ENCODE peak calls at places on chromosome 19, in nine cellular contexts. One of them, this sample, is unnamed.

GRCh38 chr19:41646589-41647204 is 19.8 kb upstream of the CEACAM4 start:
- DNase-seq in GM06990: peak
- DNase-seq in fibroblast of mammary gland: peak
- DNase-seq in sigmoid colon: no peak
- DNase-seq in neural progenitor cell: no peak
- DNase-seq in mammary epithelial cell: no peak
- DNase-seq in AG10803: peak
- DNase-seq in HCT116: peak
- DNase-seq in left ventricle myocardium inferior: no peak
- DNase-seq in this sample: peak

GRCh38 chr19:658916-659839 is 3.8 kb downstream of the RNF126 start:
- DNase-seq in HCT116: no peak
- DNase-seq in GM06990: no peak
- DNase-seq in sigmoid colon: peak
- DNase-seq in neural progenitor cell: no peak
- DNase-seq in left ventricle myocardium inferior: peak
- DNase-seq in AG10803: peak
- DNase-seq in fibroblast of mammary gland: peak
- DNase-seq in mammary epithelial cell: peak
- DNase-seq in this sample: no peak

GRCh38 chr19:3979674-3980352 is 5.5 kb downstream of the EEF2 start:
- DNase-seq in left ventricle myocardium inferior: no peak
- DNase-seq in GM06990: no peak
- DNase-seq in AG10803: no peak
- DNase-seq in sigmoid colon: peak
- DNase-seq in HCT116: no peak
- DNase-seq in mammary epithelial cell: no peak
- DNase-seq in neural progenitor cell: no peak
- DNase-seq in fibroblast of mammary gland: no peak
- DNase-seq in this sample: no peak

GRCh38 chr19:17086129-17086528 is 10.6 kb downstream of the MYO9B start:
- DNase-seq in fibroblast of mammary gland: no peak
- DNase-seq in GM06990: no peak
- DNase-seq in mammary epithelial cell: no peak
- DNase-seq in left ventricle myocardium inferior: no peak
- DNase-seq in sigmoid colon: no peak
- DNase-seq in AG10803: no peak
- DNase-seq in neural progenitor cell: no peak
- DNase-seq in HCT116: no peak
- DNase-seq in this sample: no peak

GRCh38 chr19:41871573-41872383 is 5.3 kb upstream of the CD79A start:
- DNase-seq in fibroblast of mammary gland: no peak
- DNase-seq in AG10803: no peak
- DNase-seq in sigmoid colon: peak
- DNase-seq in left ventricle myocardium inferior: peak
- DNase-seq in GM06990: peak
- DNase-seq in mammary epithelial cell: no peak
- DNase-seq in HCT116: no peak
- DNase-seq in neural progenitor cell: no peak
- DNase-seq in this sample: no peak

GRCh38 chr19:7349961-7350711 is 1.4 kb downstream of the ARHGEF18 start:
- DNase-seq in mammary epithelial cell: no peak
- DNase-seq in sigmoid colon: peak
- DNase-seq in left ventricle myocardium inferior: no peak
- DNase-seq in HCT116: no peak
- DNase-seq in GM06990: peak
- DNase-seq in neural progenitor cell: no peak
- DNase-seq in fibroblast of mammary gland: no peak
- DNase-seq in AG10803: no peak
- DNase-seq in this sample: no peak

GRCh38 chr19:38032151-38032550 is 125.1 kb downstream of the SIPA1L3 start:
- DNase-seq in sigmoid colon: no peak
- DNase-seq in left ventricle myocardium inferior: no peak
- DNase-seq in AG10803: peak
- DNase-seq in GM06990: no peak
- DNase-seq in HCT116: no peak
- DNase-seq in fibroblast of mammary gland: peak
- DNase-seq in neural progenitor cell: no peak
- DNase-seq in mammary epithelial cell: no peak
- DNase-seq in this sample: peak

GRCh38 chr19:2361259-2362038 is 1.4 kb downstream of the TMPRSS9 start:
- DNase-seq in sigmoid colon: no peak
- DNase-seq in mammary epithelial cell: no peak
- DNase-seq in HCT116: no peak
- DNase-seq in fibroblast of mammary gland: no peak
- DNase-seq in neural progenitor cell: no peak
- DNase-seq in left ventricle myocardium inferior: no peak
- DNase-seq in AG10803: no peak
- DNase-seq in GM06990: no peak
- DNase-seq in this sample: no peak

GRCh38 chr19:799076-799881 is 2.0 kb downstream of the PTBP1 start:
- DNase-seq in AG10803: peak
- DNase-seq in mammary epithelial cell: peak
- DNase-seq in GM06990: no peak
- DNase-seq in left ventricle myocardium inferior: no peak
- DNase-seq in sigmoid colon: no peak
- DNase-seq in HCT116: no peak
- DNase-seq in neural progenitor cell: peak
- DNase-seq in fibroblast of mammary gland: peak
- DNase-seq in this sample: peak

GRCh38 chr19:40277356-40277755 is 7.8 kb downstream of the AKT2 start:
- DNase-seq in left ventricle myocardium inferior: no peak
- DNase-seq in sigmoid colon: peak
- DNase-seq in fibroblast of mammary gland: no peak
- DNase-seq in HCT116: no peak
- DNase-seq in mammary epithelial cell: no peak
- DNase-seq in neural progenitor cell: no peak
- DNase-seq in AG10803: no peak
- DNase-seq in GM06990: no peak
- DNase-seq in this sample: no peak

GRCh38 chr19:30006206-30006605 is 64.2 kb downstream of the URI1 start:
- DNase-seq in neural progenitor cell: no peak
- DNase-seq in sigmoid colon: no peak
- DNase-seq in HCT116: no peak
- DNase-seq in mammary epithelial cell: no peak
- DNase-seq in GM06990: no peak
- DNase-seq in AG10803: no peak
- DNase-seq in left ventricle myocardium inferior: no peak
- DNase-seq in fibroblast of mammary gland: no peak
- DNase-seq in this sample: no peak

GRCh38 chr19:3556978-3557460 is 367 bp downstream of the MFSD12 start:
- DNase-seq in GM06990: peak
- DNase-seq in HCT116: no peak
- DNase-seq in AG10803: no peak
- DNase-seq in mammary epithelial cell: peak
- DNase-seq in neural progenitor cell: peak
- DNase-seq in sigmoid colon: peak
- DNase-seq in left ventricle myocardium inferior: no peak
- DNase-seq in fibroblast of mammary gland: no peak
- DNase-seq in this sample: no peak

GRCh38 chr19:21158523-21159135 is 16.8 kb downstream of the ZNF431 start:
- DNase-seq in GM06990: no peak
- DNase-seq in fibroblast of mammary gland: peak
- DNase-seq in sigmoid colon: no peak
- DNase-seq in neural progenitor cell: no peak
- DNase-seq in AG10803: peak
- DNase-seq in left ventricle myocardium inferior: no peak
- DNase-seq in HCT116: no peak
- DNase-seq in mammary epithelial cell: peak
- DNase-seq in this sample: peak

GRCh38 chr19:1751367-1752008 is 1.8 kb upstream of the ONECUT3 start:
- DNase-seq in fibroblast of mammary gland: no peak
- DNase-seq in AG10803: no peak
- DNase-seq in neural progenitor cell: no peak
- DNase-seq in HCT116: no peak
- DNase-seq in GM06990: no peak
- DNase-seq in sigmoid colon: no peak
- DNase-seq in mammary epithelial cell: no peak
- DNase-seq in left ventricle myocardium inferior: no peak
- DNase-seq in this sample: no peak

GRCh38 chr19:13974073-13974472 is 21.8 kb downstream of the DCAF15 start:
- DNase-seq in sigmoid colon: no peak
- DNase-seq in GM06990: no peak
- DNase-seq in mammary epithelial cell: peak
- DNase-seq in neural progenitor cell: peak
- DNase-seq in AG10803: no peak
- DNase-seq in left ventricle myocardium inferior: no peak
- DNase-seq in fibroblast of mammary gland: no peak
- DNase-seq in HCT116: peak
- DNase-seq in this sample: peak

GRCh38 chr19:28023064-28023463 is 1189.9 kb downstream of the UQCRFS1 start:
- DNase-seq in sigmoid colon: no peak
- DNase-seq in mammary epithelial cell: no peak
- DNase-seq in neural progenitor cell: no peak
- DNase-seq in fibroblast of mammary gland: peak
- DNase-seq in AG10803: peak
- DNase-seq in HCT116: no peak
- DNase-seq in left ventricle myocardium inferior: no peak
- DNase-seq in GM06990: no peak
- DNase-seq in this sample: peak

GRCh38 chr19:13208131-13208963 is 58.1 kb downstream of the IER2 start:
- DNase-seq in GM06990: peak
- DNase-seq in left ventricle myocardium inferior: peak
- DNase-seq in HCT116: no peak
- DNase-seq in fibroblast of mammary gland: peak
- DNase-seq in AG10803: peak
- DNase-seq in neural progenitor cell: peak
- DNase-seq in mammary epithelial cell: no peak
- DNase-seq in sigmoid colon: peak
- DNase-seq in this sample: peak

GRCh38 chr19:38692458-38693379 is 45.3 kb downstream of the ACTN4 start:
- DNase-seq in left ventricle myocardium inferior: no peak
- DNase-seq in mammary epithelial cell: no peak
- DNase-seq in AG10803: no peak
- DNase-seq in sigmoid colon: no peak
- DNase-seq in HCT116: no peak
- DNase-seq in GM06990: no peak
- DNase-seq in fibroblast of mammary gland: no peak
- DNase-seq in neural progenitor cell: peak
- DNase-seq in this sample: no peak

GRCh38 chr19:38851622-38852230 is 1.9 kb upstream of the HNRNPL start:
- DNase-seq in neural progenitor cell: peak
- DNase-seq in GM06990: peak
- DNase-seq in HCT116: peak
- DNase-seq in left ventricle myocardium inferior: peak
- DNase-seq in AG10803: peak
- DNase-seq in mammary epithelial cell: peak
- DNase-seq in sigmoid colon: peak
- DNase-seq in fibroblast of mammary gland: peak
- DNase-seq in this sample: peak

GRCh38 chr19:35461050-35461449 is 13.0 kb downstream of the FFAR2 start:
- DNase-seq in AG10803: no peak
- DNase-seq in left ventricle myocardium inferior: no peak
- DNase-seq in neural progenitor cell: no peak
- DNase-seq in fibroblast of mammary gland: no peak
- DNase-seq in mammary epithelial cell: no peak
- DNase-seq in sigmoid colon: no peak
- DNase-seq in HCT116: no peak
- DNase-seq in GM06990: no peak
- DNase-seq in this sample: no peak

GRCh38 chr19:43469160-43469480 is 3.7 kb upstream of the LYPD3 start:
- DNase-seq in AG10803: peak
- DNase-seq in sigmoid colon: no peak
- DNase-seq in mammary epithelial cell: no peak
- DNase-seq in neural progenitor cell: no peak
- DNase-seq in left ventricle myocardium inferior: no peak
- DNase-seq in fibroblast of mammary gland: no peak
- DNase-seq in GM06990: no peak
- DNase-seq in HCT116: no peak
- DNase-seq in this sample: peak

GRCh38 chr19:15125232-15126067 is 18.2 kb downstream of the SYDE1 start:
- DNase-seq in AG10803: peak
- DNase-seq in neural progenitor cell: peak
- DNase-seq in sigmoid colon: peak
- DNase-seq in HCT116: peak
- DNase-seq in left ventricle myocardium inferior: peak
- DNase-seq in GM06990: peak
- DNase-seq in mammary epithelial cell: peak
- DNase-seq in fibroblast of mammary gland: peak
- DNase-seq in this sample: peak
- TF ChIP-seq CTCF in AG10803: no peak
- TF ChIP-seq CTCF in neural progenitor cell: peak
- TF ChIP-seq CTCF in sigmoid colon: no peak
- TF ChIP-seq CTCF in HCT116: no peak
- TF ChIP-seq CTCF in left ventricle myocardium inferior: no peak
- TF ChIP-seq CTCF in GM06990: peak
- TF ChIP-seq CTCF in mammary epithelial cell: no peak
- TF ChIP-seq CTCF in fibroblast of mammary gland: no peak
- TF ChIP-seq CTCF in this sample: no peak

GRCh38 chr19:55476100-55476775 is at the start of gene ZNF628:
- DNase-seq in left ventricle myocardium inferior: peak
- DNase-seq in GM06990: peak
- DNase-seq in neural progenitor cell: peak
- DNase-seq in mammary epithelial cell: peak
- DNase-seq in AG10803: peak
- DNase-seq in fibroblast of mammary gland: peak
- DNase-seq in sigmoid colon: peak
- DNase-seq in HCT116: peak
- DNase-seq in this sample: peak
- H3K4me3 ChIP-seq in left ventricle myocardium inferior: peak
- H3K4me3 ChIP-seq in GM06990: peak
- H3K4me3 ChIP-seq in neural progenitor cell: peak
- H3K4me3 ChIP-seq in mammary epithelial cell: peak
- H3K4me3 ChIP-seq in AG10803: peak
- H3K4me3 ChIP-seq in fibroblast of mammary gland: peak
- H3K4me3 ChIP-seq in sigmoid colon: peak
- H3K4me3 ChIP-seq in HCT116: peak
- H3K4me3 ChIP-seq in this sample: peak

DNA sequence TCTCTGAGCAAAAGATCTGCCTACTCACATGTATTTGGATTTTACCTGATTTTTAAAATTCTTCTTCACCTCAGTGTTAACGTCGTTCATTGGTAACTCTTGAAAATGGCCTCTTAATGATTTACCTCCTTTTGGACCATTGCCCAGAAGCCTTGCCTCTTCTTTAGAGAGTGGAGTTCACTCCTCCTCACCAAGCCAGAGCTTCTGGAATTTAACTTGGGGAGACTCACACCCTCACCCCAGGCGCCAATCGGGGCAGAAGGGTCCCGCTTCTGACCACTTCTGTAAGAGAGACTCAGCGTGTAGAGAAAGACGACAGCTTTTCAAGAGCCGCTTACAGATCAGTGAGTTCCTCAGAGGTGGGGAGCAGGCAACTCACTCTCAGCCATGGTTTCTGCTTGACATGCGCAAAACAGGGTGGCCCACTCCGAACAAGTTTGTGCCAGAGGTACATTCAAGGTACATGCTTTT is 2.7 kb downstream of the PNMA8C start:
- DNase-seq in neural progenitor cell: peak
- DNase-seq in left ventricle myocardium inferior: no peak
- DNase-seq in fibroblast of mammary gland: peak
- DNase-seq in GM06990: no peak
- DNase-seq in sigmoid colon: no peak
- DNase-seq in HCT116: no peak
- DNase-seq in AG10803: no peak
- DNase-seq in mammary epithelial cell: no peak
- DNase-seq in this sample: no peak
- TF ChIP-seq CTCF in neural progenitor cell: no peak
- TF ChIP-seq CTCF in left ventricle myocardium inferior: no peak
- TF ChIP-seq CTCF in fibroblast of mammary gland: no peak
- TF ChIP-seq CTCF in GM06990: no peak
- TF ChIP-seq CTCF in sigmoid colon: no peak
- TF ChIP-seq CTCF in HCT116: no peak
- TF ChIP-seq CTCF in AG10803: no peak
- TF ChIP-seq CTCF in mammary epithelial cell: no peak
- TF ChIP-seq CTCF in this sample: no peak

GRCh38 chr19:44603201-44603945 is 10.0 kb upstream of the IGSF23 start:
- DNase-seq in HCT116: no peak
- DNase-seq in left ventricle myocardium inferior: no peak
- DNase-seq in fibroblast of mammary gland: peak
- DNase-seq in neural progenitor cell: no peak
- DNase-seq in AG10803: peak
- DNase-seq in GM06990: no peak
- DNase-seq in mammary epithelial cell: no peak
- DNase-seq in sigmoid colon: no peak
- DNase-seq in this sample: peak
- H3K4me3 ChIP-seq in HCT116: no peak
- H3K4me3 ChIP-seq in left ventricle myocardium inferior: no peak
- H3K4me3 ChIP-seq in fibroblast of mammary gland: no peak
- H3K4me3 ChIP-seq in neural progenitor cell: no peak
- H3K4me3 ChIP-seq in AG10803: no peak
- H3K4me3 ChIP-seq in GM06990: no peak
- H3K4me3 ChIP-seq in mammary epithelial cell: no peak
- H3K4me3 ChIP-seq in sigmoid colon: no peak
- H3K4me3 ChIP-seq in this sample: no peak

This sample was measured in fibroblast of pulmonary artery.